ENCODE peak calls at places on chromosomes 1 and 21, in seven cellular contexts. F is NCI-H1092 treated with DMSO at 0.1 percent for 48 hours; K is stromal cell of bone marrow; B is A549; T is H4; I is tibial artery; H is activated CD4-positive, alpha-beta T cell treated with anti-CD3 and anti-CD28 coated beads, Interleukin-2, amount 10 ng/mL, durations not matched to agents 24 days and 14 days. D is an unnamed sample.

GRCh38 chr1:175877939-175878730 is 134.7 kb upstream of the TNR start:
- DNase-seq in H (no peak), F (no peak), B (no peak), T (peak; percentile 44), I (peak; percentile 69), K (no peak), D (no peak)

GRCh38 chr21:46667735-46668380 is 32.4 kb downstream of the PRMT2 start:
- DNase-seq in T (no peak), I (no peak), F (peak; percentile 54), B (peak; percentile 57), H (peak; percentile 67), K (no peak), D (no peak)

GRCh38 chr1:57019240-57019805 is 53.5 kb upstream of the C8B start:
- DNase-seq in B (no peak), F (peak; percentile 21), I (no peak), T (no peak), K (no peak), H (no peak), D (no peak)

GRCh38 chr1:28290851-28291250 is 31.5 kb downstream of the SESN2 start:
- DNase-seq in K (no peak), H (no peak), T (no peak), I (no peak), B (no peak), F (no peak), D (no peak)

GRCh38 chr1:182259229-182259872 is 132.2 kb downstream of the GLUL start:
- DNase-seq in B (no peak), I (peak; percentile 75), F (peak; percentile 60), T (peak; percentile 96), H (peak; percentile 82), K (peak; percentile 23), D (peak; percentile 31)

GRCh38 chr1:174942547-174943255 is 57.0 kb upstream of the CACYBP start:
- DNase-seq in I (peak; percentile 38), K (no peak), T (no peak), F (no peak), B (no peak), H (no peak), D (no peak)

GRCh38 chr21:38297871-38298270 is 41.1 kb downstream of the KCNJ15 start:
- DNase-seq in K (no peak), T (no peak), I (no peak), F (no peak), H (no peak), B (no peak), D (no peak)

GRCh38 chr1:24827737-24828136 is 82.5 kb downstream of the CLIC4 start:
- DNase-seq in H (no peak), I (no peak), T (no peak), B (no peak), K (no peak), F (no peak), D (no peak)

GRCh38 chr1:7287013-7287412 is 484.1 kb upstream of the VAMP3 start:
- DNase-seq in K (no peak), B (no peak), T (no peak), H (peak; percentile 33), I (no peak), F (no peak), D (no peak)